ENCODE peak calls at places on chromosomes 7 and 10, in six cellular contexts. U, J, R, F, Z and N are unnamed samples.

GRCh38 chr10:96436035-96436434 is 77.2 kb upstream of the OPALIN start:
- DNase-seq in Z (no peak), R (no peak), J (no peak), F (no peak), U (no peak), N (no peak)

GRCh38 chr10:34911661-34912205 is 96.6 kb upstream of the PARD3 start:
- DNase-seq in Z (no peak), R (no peak), J (no peak), U (peak), F (no peak), N (no peak)

GRCh38 chr10:11345224-11346054 is 266.0 kb downstream of the USP6NL start:
- DNase-seq in U (no peak), J (peak), Z (no peak), R (no peak), F (no peak), N (no peak)

GRCh38 chr10:14732146-14732545 is 42.6 kb downstream of the FAM107B start:
- DNase-seq in Z (no peak), J (no peak), R (no peak), U (no peak), F (no peak), N (no peak)

GRCh38 chr10:132574783-132575319 is 37.3 kb downstream of the INPP5A start:
- DNase-seq in F (no peak), Z (no peak), U (no peak), J (no peak), R (no peak), N (no peak)

GRCh38 chr7:37027557-37028341 is 303.5 kb upstream of the AOAH start:
- DNase-seq in Z (no peak), U (no peak), J (no peak), R (no peak), F (no peak), N (no peak)

GRCh38 chr7:139648941-139649425 is 125.5 kb downstream of the CLEC2L start:
- DNase-seq in F (no peak), J (no peak), R (peak), Z (peak), U (peak), N (no peak)

GRCh38 chr10:43905502-43906236 is 257.0 kb upstream of the ZNF32 start:
- DNase-seq in J (no peak), U (no peak), R (no peak), Z (no peak), F (no peak), N (no peak)

GRCh38 chr7:121343302-121343701 is 14.5 kb downstream of the WNT16 start:
- DNase-seq in R (no peak), Z (no peak), U (no peak), F (no peak), J (no peak), N (no peak)

GRCh38 chr10:15700078-15700477 is 19.6 kb downstream of the ITGA8 start:
- DNase-seq in J (no peak), Z (no peak), R (no peak), U (no peak), F (no peak), N (no peak)

GRCh38 chr10:18456984-18457383 is 194.4 kb downstream of the NSUN6 start:
- DNase-seq in J (no peak), F (no peak), R (no peak), Z (no peak), U (no peak), N (no peak)

GRCh38 chr7:80923211-80923612 is 4.4 kb upstream of the SEMA3C start:
- DNase-seq in R (no peak), U (no peak), Z (no peak), J (no peak), F (no peak), N (no peak)

GRCh38 chr10:22752272-22752671 is 37.9 kb upstream of the PIP4K2A start:
- DNase-seq in U (no peak), R (no peak), Z (no peak), J (no peak), F (no peak), N (no peak)

GRCh38 chr7:41809487-41810257 is 106.8 kb upstream of the INHBA start:
- DNase-seq in U (no peak), J (no peak), R (no peak), F (no peak), Z (no peak), N (no peak)

GRCh38 chr7:149778696-149779501 is 5.5 kb upstream of the ZNF467 start:
- DNase-seq in U (peak), F (no peak), J (no peak), R (no peak), Z (peak), N (no peak)

GRCh38 chr10:44069573-44069972 is 315.3 kb downstream of the CXCL12 start:
- DNase-seq in Z (no peak), F (no peak), J (no peak), R (no peak), U (no peak), N (no peak)

GRCh38 chr7:100687740-100688592 is 6.1 kb downstream of the GIGYF1 start:
- DNase-seq in F (no peak), U (no peak), Z (no peak), R (no peak), J (no peak), N (no peak)

GRCh38 chr10:3524086-3524960 is 260.7 kb downstream of the KLF6 start:
- DNase-seq in Z (no peak), J (no peak), R (no peak), U (no peak), F (no peak), N (no peak)

GRCh38 chr7:8637322-8637721 is 203.9 kb downstream of the NXPH1 start:
- DNase-seq in R (no peak), U (no peak), F (no peak), J (no peak), Z (no peak), N (no peak)

GRCh38 chr10:62244785-62245595 is 23.7 kb downstream of the RTKN2 start:
- DNase-seq in R (no peak), U (no peak), J (peak), F (no peak), Z (no peak), N (no peak)
- TF ChIP-seq CTCF in R (no peak), U (peak), J (peak), F (no peak), Z (peak), N (peak)

GRCh38 chr7:106418526-106418925 is 133.7 kb upstream of the NAMPT start:
- DNase-seq in R (no peak), U (no peak), F (no peak), Z (no peak), J (no peak), N (peak)
- H3K27ac ChIP-seq in R (peak), U (peak), F (no peak), Z (peak), J (peak), N (peak)

DNA sequence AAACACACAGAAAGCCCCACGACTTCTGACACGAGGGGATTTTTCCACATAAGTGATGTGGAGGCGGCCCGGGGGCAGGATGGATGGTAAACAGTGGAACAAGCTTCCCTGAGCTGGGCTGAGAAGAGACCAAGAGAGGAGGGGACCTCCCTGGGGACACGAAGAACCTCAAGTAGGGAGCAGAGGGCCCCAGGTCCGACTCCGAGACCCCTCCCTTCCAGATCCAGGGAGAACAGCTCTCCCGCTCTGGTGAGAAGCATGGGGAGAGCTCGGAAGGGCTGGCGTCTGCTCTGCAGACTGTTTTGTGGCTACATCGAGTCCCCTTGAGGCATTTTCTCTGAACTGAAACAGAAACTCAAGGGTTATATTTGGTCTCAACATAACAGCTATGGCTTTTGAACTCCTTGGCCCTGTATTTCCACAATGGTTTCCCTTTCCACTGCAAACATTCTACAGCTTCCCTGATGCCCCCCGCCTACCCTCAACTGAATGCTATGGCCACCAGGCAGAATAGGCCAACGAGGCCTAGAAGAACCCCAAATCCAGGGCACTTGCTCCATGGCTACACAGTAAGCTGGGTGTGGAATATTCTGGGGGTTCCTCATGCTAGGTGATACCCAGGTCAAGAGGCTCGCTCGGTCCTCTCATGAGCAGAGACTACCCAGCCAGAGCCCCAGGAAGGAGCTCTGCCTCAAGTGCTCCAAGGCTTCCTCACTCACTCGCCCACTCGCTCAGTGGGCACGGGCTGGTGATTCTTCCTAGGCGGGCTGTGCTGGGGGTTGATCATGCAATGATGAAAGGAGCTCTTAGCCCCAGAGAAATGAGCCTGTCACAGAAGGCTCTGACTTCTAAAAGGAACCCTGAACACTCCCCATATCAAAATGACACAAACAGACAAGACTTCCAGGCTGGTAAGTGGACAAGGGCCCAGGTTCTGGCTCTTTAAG is 47.5 kb downstream of the FAM53B start:
- DNase-seq in Z (no peak), U (peak), F (no peak), R (no peak), J (no peak), N (no peak)
- TF ChIP-seq POLR2A in Z (no peak), U (no peak), F (no peak), R (no peak), J (no peak), N (no peak)

DNA sequence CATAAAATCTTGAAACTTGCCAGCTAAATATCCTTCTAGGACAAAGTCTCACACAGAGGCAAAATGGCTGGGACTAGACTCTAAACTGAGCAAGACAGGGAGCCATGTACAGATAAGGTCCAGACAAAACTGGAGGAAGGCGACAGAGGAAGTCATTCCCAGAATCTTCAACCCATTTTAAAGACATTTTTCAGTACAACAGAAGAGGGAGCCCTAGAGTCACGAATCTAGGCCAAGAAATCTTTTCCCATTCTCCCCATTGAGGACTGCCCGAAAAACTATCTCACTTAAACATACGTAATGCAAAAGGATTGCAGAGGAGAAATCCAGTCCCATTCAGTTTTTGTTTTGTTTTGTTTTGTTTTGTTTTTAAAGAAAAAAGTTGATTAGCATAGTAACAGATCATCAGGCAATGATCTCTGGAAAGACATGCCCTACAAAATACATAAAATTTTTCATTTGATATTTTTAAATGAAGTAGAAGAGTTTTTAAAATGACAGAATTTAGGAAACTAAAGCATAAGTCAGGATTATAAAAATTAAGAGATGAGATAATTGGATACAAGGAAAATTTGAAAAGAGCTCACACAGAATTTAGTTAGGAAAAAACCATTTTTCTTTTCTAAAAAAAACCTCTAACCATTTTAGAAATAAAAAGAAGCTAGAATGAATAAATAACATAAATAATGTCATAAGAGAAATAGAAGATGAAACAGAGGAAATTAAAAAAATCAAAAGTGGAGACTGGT is 16.9 kb upstream of the PRF1 start:
- DNase-seq in Z (no peak), U (no peak), R (no peak), J (peak), F (no peak), N (no peak)
- TF ChIP-seq CTCF in Z (peak), U (peak), R (no peak), J (peak), F (no peak), N (no peak)

GRCh38 chr7:84073476-84073875 is 121.1 kb downstream of the SEMA3A start:
- DNase-seq in U (no peak), Z (no peak), F (no peak), J (peak), R (no peak), N (no peak)

GRCh38 chr7:84081973-84082522 is 112.5 kb downstream of the SEMA3A start:
- DNase-seq in F (no peak), R (no peak), J (no peak), U (no peak), Z (no peak), N (no peak)

GRCh38 chr7:84070770-84071169 is 123.8 kb downstream of the SEMA3A start:
- DNase-seq in R (no peak), U (no peak), Z (no peak), J (no peak), F (no peak), N (no peak)

GRCh38 chr7:84078415-84078814 is 116.2 kb downstream of the SEMA3A start:
- DNase-seq in R (no peak), U (no peak), F (no peak), J (no peak), Z (no peak), N (no peak)

GRCh38 chr7:84076219-84076618 is 118.4 kb downstream of the SEMA3A start:
- DNase-seq in U (no peak), J (no peak), F (no peak), Z (no peak), R (no peak), N (no peak)
- H3K27ac ChIP-seq in U (no peak), J (no peak), F (no peak), Z (no peak), R (no peak), N (no peak)

GRCh38 chr10:69106900-69107511 is 17.0 kb upstream of the VPS26A start:
- DNase-seq in Z (no peak), R (no peak), F (no peak), J (no peak), U (no peak), N (no peak)
- TF ChIP-seq POLR2A in Z (no peak), R (no peak), F (no peak), J (no peak), U (no peak), N (no peak)

DNA sequence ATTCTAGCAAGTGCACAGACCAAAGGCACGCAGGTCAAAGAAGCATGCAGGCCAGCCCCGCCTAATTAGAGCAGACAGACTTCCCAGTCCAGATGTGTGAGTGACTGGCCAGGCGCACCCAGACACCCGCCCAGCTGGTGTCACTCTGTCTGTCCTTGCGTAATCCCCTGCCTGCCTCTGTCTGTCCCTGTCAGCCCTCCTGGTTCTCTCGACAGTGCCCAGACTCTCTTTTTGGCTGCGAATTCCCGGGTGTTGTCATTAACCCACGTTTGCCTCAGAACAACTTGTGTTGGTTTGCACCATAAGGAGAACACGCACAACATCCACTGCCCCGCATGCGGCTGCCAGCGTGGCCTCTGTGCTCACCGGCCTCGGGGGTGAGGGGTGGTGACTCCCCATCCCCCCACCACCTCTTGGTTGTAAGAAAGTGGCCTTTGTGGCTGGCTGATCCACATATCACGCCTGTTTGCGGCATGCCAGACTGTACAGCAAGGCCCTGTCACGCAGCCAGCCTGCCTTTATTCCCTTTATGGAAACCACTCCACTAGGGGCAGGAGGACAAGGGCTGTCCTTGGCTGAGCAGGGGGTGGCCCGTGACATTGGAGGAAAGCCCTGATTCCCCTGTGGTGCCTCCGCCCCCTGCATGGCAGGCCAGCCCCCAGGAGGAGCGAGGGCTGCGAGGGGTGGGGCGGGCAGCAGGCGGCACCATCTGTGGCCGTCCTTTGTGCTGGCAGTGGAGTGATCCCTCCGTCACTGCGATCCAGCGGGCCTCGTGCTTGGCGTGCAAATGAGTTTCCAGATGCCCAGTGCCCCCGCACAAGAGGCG is 72.8 kb upstream of the PPIF start:
- DNase-seq in R (peak), U (no peak), Z (peak), F (no peak), J (no peak), N (no peak)
- TF ChIP-seq CTCF in R (no peak), U (peak), Z (no peak), F (no peak), J (no peak), N (peak)

GRCh38 chr7:77833136-77833535 is 34.6 kb downstream of the PHTF2 start:
- DNase-seq in Z (no peak), R (no peak), F (no peak), U (no peak), J (no peak), N (no peak)

GRCh38 chr7:77831953-77832352 is 33.4 kb downstream of the PHTF2 start:
- DNase-seq in U (no peak), R (no peak), J (no peak), Z (no peak), F (no peak), N (no peak)

GRCh38 chr7:77827999-77828398 is 29.4 kb downstream of the PHTF2 start:
- DNase-seq in J (no peak), R (no peak), F (no peak), U (no peak), Z (no peak), N (no peak)

GRCh38 chr7:77830649-77831355 is 32.2 kb downstream of the PHTF2 start:
- DNase-seq in J (no peak), Z (no peak), U (no peak), R (no peak), F (no peak), N (no peak)

GRCh38 chr7:77831481-77831880 is 32.9 kb downstream of the PHTF2 start:
- DNase-seq in U (no peak), R (no peak), J (no peak), Z (no peak), F (no peak), N (no peak)
- H3K27ac ChIP-seq in U (peak), R (no peak), J (no peak), Z (no peak), F (no peak), N (no peak)